ENCODE peak calls at places on chromosome 11, in four cellular contexts. F, W, U and I are unnamed samples.

GRCh38 chr11:131885371-131885770 is 515.0 kb downstream of the NTM start:
- DNase-seq in F (no peak), W (no peak), U (no peak), I (no peak)

GRCh38 chr11:87114093-87114492 is 76.4 kb downstream of the TMEM135 start:
- DNase-seq in F (peak), W (no peak), U (no peak), I (no peak)

GRCh38 chr11:47271961-47272661 is 2.2 kb downstream of the MADD start:
- DNase-seq in F (no peak), W (no peak), U (no peak), I (no peak)

GRCh38 chr11:1706634-1707400 is 9.8 kb downstream of the KRTAP5-6 start:
- DNase-seq in F (no peak), W (no peak), U (no peak), I (no peak)

GRCh38 chr11:95933594-95933993 is 9.7 kb upstream of the MTMR2 start:
- DNase-seq in F (no peak), W (no peak), U (no peak), I (no peak)

GRCh38 chr11:129698212-129698611 is 117.4 kb upstream of the TMEM45B start:
- DNase-seq in F (no peak), W (no peak), U (no peak), I (no peak)

GRCh38 chr11:35182317-35182939 is 43.5 kb downstream of the CD44 start:
- DNase-seq in F (no peak), W (no peak), U (no peak), I (no peak)

GRCh38 chr11:34149274-34149673 is 43.8 kb downstream of the NAT10 start:
- DNase-seq in F (no peak), W (no peak), U (no peak), I (no peak)

GRCh38 chr11:10529279-10529678 is 11.7 kb downstream of the RNF141 start:
- DNase-seq in F (peak), W (no peak), U (no peak), I (peak)

GRCh38 chr11:102268083-102268984 is 49.0 kb upstream of the BIRC3 start:
- DNase-seq in F (peak), W (peak), U (no peak), I (no peak)

GRCh38 chr11:77090046-77090372 is 12.6 kb upstream of the OMP start:
- DNase-seq in F (no peak), W (no peak), U (no peak), I (no peak)

GRCh38 chr11:9357041-9357440 is 27.4 kb upstream of the IPO7 start:
- DNase-seq in F (no peak), W (no peak), U (no peak), I (no peak)

GRCh38 chr11:65112551-65113360 is 1.1 kb downstream of the TM7SF2 start:
- DNase-seq in F (peak), W (no peak), U (no peak), I (no peak)

GRCh38 chr11:44693654-44694119 is 33.1 kb upstream of the TSPAN18 start:
- DNase-seq in F (no peak), W (no peak), U (no peak), I (no peak)

GRCh38 chr11:9264381-9265210 is 554 bp downstream of the DENND5A start:
- DNase-seq in F (peak), W (peak), U (peak), I (peak)

GRCh38 chr11:27496461-27496860 is 10.1 kb downstream of the LIN7C start:
- DNase-seq in F (peak), W (no peak), U (no peak), I (no peak)

GRCh38 chr11:11975201-11976092 is 33.0 kb downstream of the DKK3 start:
- DNase-seq in F (no peak), W (no peak), U (no peak), I (no peak)

GRCh38 chr11:5369793-5370192 is 13.8 kb upstream of the OR51M1 start:
- DNase-seq in F (peak), W (no peak), U (no peak), I (no peak)

GRCh38 chr11:104060004-104060403 is 23.6 kb downstream of the DDI1 start:
- DNase-seq in F (peak), W (peak), U (no peak), I (no peak)

GRCh38 chr11:120133216-120134105 is 4.5 kb downstream of the TRIM29 start:
- DNase-seq in F (no peak), W (no peak), U (no peak), I (no peak)

GRCh38 chr11:227824-228223 is 8.3 kb downstream of the SIRT3 start:
- DNase-seq in F (no peak), W (no peak), U (no peak), I (no peak)

GRCh38 chr11:27403195-27403594 is 40.2 kb upstream of the CCDC34 start:
- DNase-seq in F (no peak), W (no peak), U (no peak), I (no peak)

GRCh38 chr11:32297629-32298028 is 137.7 kb downstream of the WT1 start:
- DNase-seq in F (peak), W (peak), U (no peak), I (no peak)

GRCh38 chr11:316031-316701 is 2.3 kb downstream of the IFITM1 start:
- DNase-seq in F (no peak), W (no peak), U (no peak), I (no peak)

GRCh38 chr11:131583823-131584222 is 213.4 kb downstream of the NTM start:
- DNase-seq in F (no peak), W (no peak), U (no peak), I (no peak)

GRCh38 chr11:129333873-129334272 is 41.8 kb upstream of the BARX2 start:
- DNase-seq in F (no peak), W (no peak), U (no peak), I (no peak)

GRCh38 chr11:125955856-125956255 is 10.0 kb downstream of the VSIG10L2 start:
- DNase-seq in F (no peak), W (no peak), U (no peak), I (no peak)

DNA sequence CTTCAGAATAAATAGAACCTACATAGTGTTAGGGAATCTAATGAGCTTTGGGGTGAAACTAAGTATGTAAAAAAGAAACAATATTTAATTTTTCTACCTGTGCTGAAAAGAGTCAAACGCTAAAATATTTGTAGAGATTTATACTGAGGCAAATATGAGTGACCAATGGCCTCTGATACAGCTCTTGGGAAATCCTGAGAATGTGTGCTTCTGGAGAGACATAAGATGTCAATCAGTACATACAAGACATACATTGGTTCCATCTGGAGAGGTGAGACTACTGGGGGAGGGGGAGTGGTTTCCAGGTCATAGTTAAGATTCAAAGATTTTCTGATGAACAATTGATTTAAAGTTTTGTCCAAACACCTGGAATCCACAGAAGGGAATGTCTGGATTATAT is 970 bp downstream of the ASRGL1 start:
- DNase-seq in F (no peak), W (no peak), U (no peak), I (no peak)
- H3K4me3 ChIP-seq in F (peak), W (peak), U (no peak), I (peak)

DNA sequence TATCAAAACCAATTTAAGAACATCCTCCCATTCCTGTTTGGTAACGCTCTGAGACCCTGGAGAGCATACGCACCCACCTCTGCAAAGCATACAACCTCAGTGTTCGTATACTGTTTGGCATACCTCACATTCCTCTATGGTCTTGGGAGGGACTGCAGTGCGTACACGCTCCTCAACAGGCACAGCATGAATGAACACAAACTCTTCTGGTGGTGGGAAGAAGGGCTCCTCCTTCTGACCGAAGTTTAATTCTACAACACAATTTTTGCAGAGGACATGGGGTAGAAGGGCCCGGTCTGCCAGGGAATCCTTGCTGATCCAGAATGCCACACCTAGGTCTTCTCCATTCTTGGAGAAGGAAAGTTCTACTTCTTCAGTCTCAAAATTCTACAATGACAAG is 5.3 kb downstream of the HNRNPUL2 start:
- DNase-seq in F (peak), W (no peak), U (no peak), I (no peak)
- TF ChIP-seq CTCF in F (no peak), W (peak), U (no peak), I (peak)

GRCh38 chr11:124625504-124626168 is 3.0 kb downstream of the TBRG1 start:
- DNase-seq in F (no peak), W (no peak), U (no peak), I (no peak)

GRCh38 chr11:124618863-124619262 is 3.8 kb upstream of the TBRG1 start:
- DNase-seq in F (no peak), W (no peak), U (no peak), I (no peak)

GRCh38 chr11:124622531-124623451 is at the start of gene TBRG1:
- DNase-seq in F (peak), W (peak), U (peak), I (peak)

GRCh38 chr11:124627546-124627945 is 4.9 kb downstream of the TBRG1 start:
- DNase-seq in F (no peak), W (no peak), U (no peak), I (no peak)

GRCh38 chr11:124623861-124624525 is 1.3 kb downstream of the TBRG1 start:
- DNase-seq in F (peak), W (no peak), U (no peak), I (no peak)
- H3K4me3 ChIP-seq in F (peak), W (peak), U (peak), I (peak)

GRCh38 chr11:79708319-79708928 is 267.6 kb upstream of the TENM4 start:
- DNase-seq in F (peak), W (peak), U (no peak), I (peak)
- TF ChIP-seq CTCF in F (peak), W (peak), U (peak), I (peak)

GRCh38 chr11:71499125-71499524 is 27.9 kb upstream of the KRTAP5-7 start:
- DNase-seq in F (peak), W (no peak), U (no peak), I (no peak)

GRCh38 chr11:71501071-71501985 is 25.7 kb upstream of the KRTAP5-7 start:
- DNase-seq in F (no peak), W (no peak), U (no peak), I (no peak)

GRCh38 chr11:71499546-71499945 is 27.5 kb upstream of the KRTAP5-7 start:
- DNase-seq in F (no peak), W (no peak), U (no peak), I (no peak)

GRCh38 chr11:71502026-71502425 is 25.0 kb upstream of the KRTAP5-7 start:
- DNase-seq in F (no peak), W (no peak), U (no peak), I (no peak)

DNA sequence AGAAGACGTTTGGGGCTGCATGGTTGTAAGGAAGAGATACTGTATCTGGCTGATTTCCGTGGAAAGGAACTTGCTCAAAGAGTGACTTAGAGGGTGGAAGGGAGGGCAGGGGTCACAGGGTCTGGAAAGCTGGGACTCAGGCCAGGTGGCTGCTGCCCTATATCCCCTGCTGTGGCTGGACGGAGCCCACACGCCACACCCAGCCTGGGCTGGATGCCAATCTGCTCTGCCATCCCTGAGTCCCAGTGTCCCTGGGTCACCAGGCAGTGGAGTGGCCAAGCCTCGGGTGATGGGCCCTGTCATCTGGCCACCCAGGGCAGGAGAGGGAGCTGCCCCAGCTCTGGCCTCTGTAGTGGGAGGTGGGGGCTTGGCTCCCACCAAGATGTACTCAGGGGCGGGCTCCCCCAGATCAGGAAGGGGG is 26.5 kb upstream of the KRTAP5-7 start:
- DNase-seq in F (no peak), W (no peak), U (no peak), I (no peak)
- H3K4me3 ChIP-seq in F (no peak), W (no peak), U (no peak), I (no peak)

GRCh38 chr11:63590024-63590788 is 24.0 kb downstream of the PLAAT3 start:
- DNase-seq in F (no peak), W (no peak), U (no peak), I (no peak)

GRCh38 chr11:63598556-63598955 is 15.7 kb downstream of the PLAAT3 start:
- DNase-seq in F (no peak), W (no peak), U (no peak), I (no peak)

GRCh38 chr11:63589000-63589399 is 25.2 kb downstream of the PLAAT3 start:
- DNase-seq in F (no peak), W (no peak), U (no peak), I (no peak)

GRCh38 chr11:63595296-63595695 is 18.9 kb downstream of the PLAAT3 start:
- DNase-seq in F (peak), W (no peak), U (no peak), I (no peak)

DNA sequence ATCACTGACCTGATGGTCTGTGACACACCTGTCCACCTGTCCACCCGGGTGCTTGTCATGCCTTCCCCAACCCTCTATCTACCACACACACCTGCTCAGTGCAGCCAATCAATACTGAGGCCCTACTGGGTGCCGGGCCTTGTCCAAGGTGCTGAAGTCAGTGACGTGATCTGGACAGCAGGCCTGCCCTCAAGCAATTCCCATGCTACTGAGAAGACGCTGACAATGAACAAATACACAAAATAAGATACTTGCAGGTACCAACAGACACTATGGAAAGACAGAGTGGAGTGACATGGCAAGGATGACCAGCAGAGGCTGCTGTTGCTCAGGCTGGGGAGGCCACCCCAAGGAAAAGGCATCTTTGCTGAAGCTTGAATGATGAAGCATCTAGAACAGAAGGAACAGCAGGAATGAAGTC is 21.2 kb downstream of the PLAAT3 start:
- DNase-seq in F (peak), W (no peak), U (no peak), I (no peak)
- TF ChIP-seq CTCF in F (peak), W (peak), U (peak), I (peak)

GRCh38 chr11:114319716-114320328 is 23.6 kb downstream of the NNMT start:
- DNase-seq in F (no peak), W (no peak), U (no peak), I (no peak)
- H3K4me3 ChIP-seq in F (no peak), W (no peak), U (no peak), I (no peak)

DNA sequence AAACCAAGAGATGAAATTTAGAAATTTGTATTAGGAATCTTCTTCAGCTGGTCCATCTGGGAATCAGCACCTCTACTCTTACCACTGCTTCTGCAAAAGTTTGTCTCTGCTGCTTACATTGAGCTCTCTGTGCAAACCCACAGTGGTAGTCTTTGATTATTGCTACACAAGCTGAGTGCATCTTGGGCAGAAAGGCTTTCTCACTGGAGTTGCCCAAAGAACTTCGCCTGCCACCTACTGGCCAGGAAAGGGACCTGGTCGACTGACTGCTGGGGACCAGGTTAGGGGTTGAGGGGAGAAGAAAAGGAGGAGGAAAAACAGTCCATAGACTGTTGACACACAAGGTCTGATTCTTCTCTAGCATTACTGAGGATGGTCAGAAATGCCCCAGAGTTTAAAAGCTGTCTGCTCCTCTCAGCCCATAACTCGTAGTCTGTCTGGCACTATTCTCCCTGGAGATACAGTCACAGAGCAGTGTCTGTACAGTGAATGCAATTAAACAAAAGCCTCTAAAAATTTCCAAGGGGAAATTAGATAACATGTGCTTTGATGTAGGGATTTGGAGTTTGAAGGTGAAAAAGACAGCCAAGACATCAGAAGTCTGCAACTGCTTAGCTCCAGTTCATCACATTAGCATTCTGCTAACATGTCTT is 215.0 kb upstream of the CTSC start:
- DNase-seq in F (peak), W (peak), U (no peak), I (no peak)
- TF ChIP-seq CTCF in F (peak), W (peak), U (peak), I (peak)

GRCh38 chr11:13337986-13338436 is 60.4 kb downstream of the BMAL1 start:
- DNase-seq in F (peak), W (no peak), U (peak), I (no peak)
- H3K4me3 ChIP-seq in F (peak), W (peak), U (peak), I (peak)